ENCODE peak calls at places on chromosome 16, in nine cellular contexts. G, Y, H, Q, S, W, T, J and N are unnamed samples.

GRCh38 chr16:9141813-9142212 is 50.4 kb downstream of the HAPSTR1 start:
- DNase-seq in G (no peak), Y (no peak), H (no peak), Q (no peak), S (no peak), W (peak), T (no peak), J (no peak), N (no peak)

GRCh38 chr16:68800257-68800875 is 43.0 kb upstream of the TANGO6 start:
- DNase-seq in G (no peak), Y (no peak), H (peak), Q (peak), S (peak), W (no peak), T (peak), J (peak), N (peak)

GRCh38 chr16:85834741-85835140 is 35.2 kb downstream of the COX4I1 start:
- DNase-seq in G (no peak), Y (no peak), H (no peak), Q (no peak), S (no peak), W (peak), T (no peak), J (no peak), N (no peak)

GRCh38 chr16:6926762-6927161 is 405.9 kb upstream of the RBFOX1 start:
- DNase-seq in G (no peak), Y (no peak), H (no peak), Q (no peak), S (no peak), W (no peak), T (no peak), J (no peak), N (no peak)

GRCh38 chr16:57755061-57755684 is 19.6 kb downstream of the KATNB1 start:
- DNase-seq in G (no peak), Y (peak), H (no peak), Q (no peak), S (no peak), W (peak), T (no peak), J (no peak), N (no peak)

GRCh38 chr16:64705443-64705842 is 416.4 kb downstream of the CDH11 start:
- DNase-seq in G (no peak), Y (no peak), H (no peak), Q (peak), S (no peak), W (no peak), T (peak), J (no peak), N (no peak)

GRCh38 chr16:2280461-2280860 is 12.5 kb upstream of the RNPS1 start:
- DNase-seq in G (no peak), Y (no peak), H (no peak), Q (no peak), S (no peak), W (no peak), T (no peak), J (no peak), N (no peak)

GRCh38 chr16:48041861-48042435 is 113.8 kb downstream of the ABCC12 start:
- DNase-seq in G (no peak), Y (no peak), H (peak), Q (no peak), S (peak), W (no peak), T (no peak), J (no peak), N (no peak)

GRCh38 chr16:53518550-53519416 is 15.8 kb upstream of the AKTIP start:
- DNase-seq in G (no peak), Y (no peak), H (no peak), Q (peak), S (no peak), W (no peak), T (peak), J (no peak), N (peak)

GRCh38 chr16:64180136-64180900 is 941.5 kb downstream of the CDH11 start:
- DNase-seq in G (no peak), Y (no peak), H (no peak), Q (peak), S (no peak), W (no peak), T (no peak), J (no peak), N (no peak)

GRCh38 chr16:68984467-68984866 is 121.0 kb upstream of the HAS3 start:
- DNase-seq in G (no peak), Y (no peak), H (no peak), Q (no peak), S (no peak), W (no peak), T (no peak), J (no peak), N (no peak)

GRCh38 chr16:82996814-82997213 is 370.0 kb downstream of the CDH13 start:
- DNase-seq in G (no peak), Y (no peak), H (no peak), Q (no peak), S (no peak), W (no peak), T (no peak), J (no peak), N (no peak)

GRCh38 chr16:6897910-6898475 is 434.7 kb upstream of the RBFOX1 start:
- DNase-seq in G (no peak), Y (no peak), H (no peak), Q (no peak), S (no peak), W (no peak), T (no peak), J (no peak), N (no peak)

GRCh38 chr16:81498351-81498750 is 53.7 kb downstream of the CMIP start:
- DNase-seq in G (no peak), Y (peak), H (no peak), Q (no peak), S (no peak), W (no peak), T (no peak), J (no peak), N (no peak)

GRCh38 chr16:81499576-81500380 is 55.2 kb downstream of the CMIP start:
- DNase-seq in G (no peak), Y (peak), H (peak), Q (no peak), S (no peak), W (no peak), T (no peak), J (no peak), N (no peak)

GRCh38 chr16:81495321-81496234 is 51.0 kb downstream of the CMIP start:
- DNase-seq in G (no peak), Y (peak), H (no peak), Q (no peak), S (peak), W (peak), T (no peak), J (no peak), N (no peak)

GRCh38 chr16:81496742-81497141 is 52.1 kb downstream of the CMIP start:
- DNase-seq in G (no peak), Y (no peak), H (no peak), Q (no peak), S (no peak), W (no peak), T (no peak), J (no peak), N (no peak)

GRCh38 chr16:81497690-81498089 is 53.1 kb downstream of the CMIP start:
- DNase-seq in G (no peak), Y (peak), H (no peak), Q (no peak), S (no peak), W (peak), T (no peak), J (no peak), N (no peak)
- TF ChIP-seq CTCF in G (no peak), Y (no peak), H (no peak), Q (no peak), S (no peak), W (peak), T (no peak), J (no peak), N (no peak)

GRCh38 chr16:30557397-30557949 is 701 bp downstream of the ZNF764 start:
- DNase-seq in G (no peak), Y (peak), H (no peak), Q (no peak), S (peak), W (no peak), T (no peak), J (no peak), N (no peak)
- H3K4me3 ChIP-seq in G (peak), Y (peak), H (peak), Q (peak), S (peak), W (peak), T (peak), J (peak), N (peak)

DNA sequence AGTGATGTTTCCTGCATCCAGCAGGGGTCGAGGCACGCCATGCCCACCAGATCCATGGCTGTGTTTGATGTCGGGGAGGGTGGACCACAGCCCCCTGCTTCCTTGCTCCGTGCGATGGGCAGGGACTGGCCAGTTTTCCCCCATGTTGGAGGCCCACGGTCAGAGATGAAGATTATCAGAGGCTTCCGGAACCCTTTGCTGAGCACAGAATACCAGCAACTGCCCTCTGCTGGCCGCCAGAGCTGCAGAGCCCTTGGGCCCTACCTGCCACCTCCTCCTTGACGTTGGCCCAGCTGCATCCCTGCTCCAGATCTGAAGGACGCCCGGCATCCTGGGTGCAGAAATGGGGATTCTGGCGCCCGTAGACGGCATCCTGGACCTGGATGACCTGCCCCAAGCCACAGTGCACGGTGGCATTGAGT is 23.7 kb upstream of the BCO1 start:
- DNase-seq in G (no peak), Y (no peak), H (peak), Q (peak), S (peak), W (no peak), T (no peak), J (no peak), N (peak)
- TF ChIP-seq CTCF in G (no peak), Y (no peak), H (peak), Q (peak), S (peak), W (peak), T (peak), J (no peak), N (peak)

DNA sequence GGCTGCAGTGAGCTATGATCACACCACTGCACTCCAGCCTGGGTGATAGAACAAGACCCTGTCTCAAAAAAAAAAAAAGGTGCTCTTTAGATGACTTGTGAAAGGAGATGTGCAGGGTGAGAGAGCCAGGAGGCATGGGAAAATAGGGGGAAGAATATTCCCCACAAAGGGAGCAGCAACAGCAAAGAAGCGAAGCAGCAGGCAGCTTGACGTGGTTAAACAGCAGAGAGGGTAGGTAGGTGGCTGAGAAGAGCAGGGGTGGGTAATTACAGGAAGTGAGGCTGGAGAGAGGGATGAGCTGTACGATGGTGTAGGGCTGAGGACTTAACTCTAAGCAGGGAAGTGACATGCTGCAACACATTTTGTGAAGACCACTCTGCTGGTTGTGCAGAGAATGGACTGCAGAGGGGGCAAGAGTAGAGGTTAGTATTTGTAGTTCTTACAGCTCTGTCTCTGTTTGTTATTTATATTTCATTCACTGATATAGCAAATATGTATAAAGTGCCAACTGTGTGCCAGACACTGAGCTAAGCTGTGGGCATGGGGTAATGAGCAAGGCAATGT is 1.6 kb downstream of the HEATR3 start:
- DNase-seq in G (no peak), Y (no peak), H (peak), Q (peak), S (no peak), W (no peak), T (peak), J (no peak), N (peak)
- H3K4me3 ChIP-seq in G (peak), Y (peak), H (peak), Q (peak), S (no peak), W (peak), T (peak), J (peak), N (peak)

DNA sequence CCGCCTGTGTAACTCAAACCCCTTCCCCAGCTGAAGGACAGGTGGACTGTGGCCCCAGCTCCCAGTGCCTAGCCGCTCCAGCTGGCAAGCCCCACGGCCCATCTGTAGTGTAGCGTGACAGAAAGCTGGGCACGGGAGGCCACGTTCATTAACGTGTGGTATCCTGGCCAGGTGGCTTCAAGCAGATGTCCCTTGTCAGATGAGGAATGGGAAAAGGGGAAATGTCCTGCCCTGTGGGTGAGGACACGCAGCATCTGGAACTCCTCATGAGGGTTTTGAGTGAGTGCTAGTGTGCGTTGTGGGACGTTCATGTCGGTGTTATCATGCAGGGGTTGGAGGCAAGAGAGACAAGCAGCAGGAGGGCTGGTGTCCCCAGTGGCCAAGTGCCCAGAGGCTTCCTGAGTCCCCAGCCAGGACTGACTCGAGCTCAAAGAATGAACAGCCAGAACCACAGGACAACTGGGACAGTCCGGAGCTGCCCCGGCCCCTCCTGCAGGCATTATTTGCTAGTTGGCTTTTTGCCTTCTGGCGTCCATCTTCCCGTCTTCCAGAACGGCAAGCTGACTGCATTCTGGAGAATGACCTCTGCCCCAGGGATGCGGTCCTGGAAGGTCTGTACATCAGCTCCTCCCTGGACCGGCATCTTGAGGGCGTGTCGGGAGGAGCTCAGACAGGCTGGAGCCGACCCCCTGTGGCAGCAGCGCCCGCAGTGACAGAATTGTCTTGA is 19.3 kb downstream of the KDM8 start:
- DNase-seq in G (no peak), Y (peak), H (no peak), Q (peak), S (no peak), W (peak), T (peak), J (no peak), N (peak)
- TF ChIP-seq CTCF in G (no peak), Y (no peak), H (no peak), Q (no peak), S (no peak), W (no peak), T (no peak), J (no peak), N (no peak)

GRCh38 chr16:74449470-74449869 is 28.2 kb upstream of the CLEC18B start:
- DNase-seq in G (no peak), Y (peak), H (peak), Q (no peak), S (no peak), W (no peak), T (no peak), J (peak), N (no peak)
- H3K4me3 ChIP-seq in G (no peak), Y (no peak), H (no peak), Q (no peak), S (no peak), W (no peak), T (no peak), J (no peak), N (no peak)

GRCh38 chr16:24988593-24989338 is 26.4 kb downstream of the ARHGAP17 start:
- DNase-seq in G (no peak), Y (no peak), H (peak), Q (peak), S (no peak), W (no peak), T (peak), J (no peak), N (peak)
- TF ChIP-seq CTCF in G (no peak), Y (no peak), H (no peak), Q (no peak), S (no peak), W (no peak), T (no peak), J (no peak), N (no peak)

GRCh38 chr16:55849536-55849935 is 16.6 kb upstream of the CES1 start:
- DNase-seq in G (no peak), Y (no peak), H (no peak), Q (no peak), S (no peak), W (no peak), T (no peak), J (no peak), N (no peak)
- H3K4me3 ChIP-seq in G (no peak), Y (no peak), H (no peak), Q (no peak), S (no peak), W (no peak), T (no peak), J (no peak), N (no peak)